ENCODE peak calls at places on chromosomes 2 and 18, in five cellular contexts. Z is GM12878, D is K562, Y is A549, U is HCT116. Q is an unnamed sample.

GRCh38 chr2:189297446-189297845 is 117.9 kb upstream of the COL5A2 start:
- DNase-seq in Z (no peak), D (no peak), Y (no peak), U (no peak), Q (no peak)

GRCh38 chr2:172930871-172931255 is 144.8 kb upstream of the MAP3K20 start:
- DNase-seq in Z (no peak), D (no peak), Y (no peak), U (no peak), Q (no peak)

GRCh38 chr18:74501386-74501785 is 5.2 kb downstream of the CNDP2 start:
- DNase-seq in Z (no peak), D (no peak), Y (no peak), U (no peak), Q (no peak)

GRCh38 chr2:69087912-69088240 is 74.9 kb downstream of the ANTXR1 start:
- DNase-seq in Z (no peak), D (no peak), Y (no peak), U (no peak), Q (no peak)

GRCh38 chr2:24515335-24515734 is 24.3 kb downstream of the NCOA1 start:
- DNase-seq in Z (no peak), D (no peak), Y (no peak), U (no peak), Q (no peak)

GRCh38 chr2:235698504-235698903 is 204.7 kb downstream of the AGAP1 start:
- DNase-seq in Z (no peak), D (no peak), Y (no peak), U (no peak), Q (no peak)

GRCh38 chr2:223941579-223942277 is 3.4 kb downstream of the WDFY1 start:
- DNase-seq in Z (peak; percentile 73), D (no peak), Y (no peak), U (no peak), Q (no peak)

GRCh38 chr2:176582990-176583481 is 313.8 kb downstream of the MTX2 start:
- DNase-seq in Z (no peak), D (peak; percentile 18), Y (peak; percentile 49), U (peak; percentile 65), Q (peak; percentile 50)

GRCh38 chr2:234488913-234489451 is 7.9 kb downstream of the ARL4C start:
- DNase-seq in Z (peak; percentile 51), D (no peak), Y (no peak), U (no peak), Q (no peak)

GRCh38 chr2:240030379-240031094 is at the start of gene OR6B2:
- DNase-seq in Z (no peak), D (no peak), Y (no peak), U (no peak), Q (no peak)

GRCh38 chr2:240023792-240024191 is 1.4 kb downstream of the NDUFA10 start:
- DNase-seq in Z (no peak), D (peak; percentile 67), Y (no peak), U (no peak), Q (no peak)

GRCh38 chr2:240021488-240022104 is 3.5 kb downstream of the NDUFA10 start:
- DNase-seq in Z (no peak), D (peak; percentile 68), Y (peak; percentile 81), U (peak; percentile 28), Q (peak; percentile 43)

DNA sequence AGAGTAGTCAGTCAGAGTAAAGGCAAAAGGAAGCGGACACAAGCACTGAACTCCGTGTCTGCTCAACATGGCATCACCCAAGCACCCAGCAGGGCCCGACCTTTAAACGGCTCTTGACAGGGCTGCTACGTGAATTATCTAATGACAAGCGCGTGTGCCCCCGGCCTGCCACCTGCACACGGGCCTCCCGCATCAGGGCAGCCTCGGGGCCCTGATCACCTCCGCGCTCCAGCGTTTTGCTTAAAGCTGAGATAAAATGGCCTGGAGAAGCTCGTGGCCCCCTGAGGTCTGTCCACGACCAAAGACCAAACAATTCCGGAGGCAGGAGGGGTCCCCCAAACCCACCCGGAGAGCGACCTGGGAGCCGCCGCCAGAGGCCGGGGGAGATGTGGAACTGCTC is 376 bp downstream of the NDUFA10 start:
- DNase-seq in Z (no peak), D (peak; percentile 25), Y (peak; percentile 24), U (no peak), Q (no peak)
- TF ChIP-seq REST in Z (no peak), D (no peak), Y (no peak), U (no peak), Q (no peak)

DNA sequence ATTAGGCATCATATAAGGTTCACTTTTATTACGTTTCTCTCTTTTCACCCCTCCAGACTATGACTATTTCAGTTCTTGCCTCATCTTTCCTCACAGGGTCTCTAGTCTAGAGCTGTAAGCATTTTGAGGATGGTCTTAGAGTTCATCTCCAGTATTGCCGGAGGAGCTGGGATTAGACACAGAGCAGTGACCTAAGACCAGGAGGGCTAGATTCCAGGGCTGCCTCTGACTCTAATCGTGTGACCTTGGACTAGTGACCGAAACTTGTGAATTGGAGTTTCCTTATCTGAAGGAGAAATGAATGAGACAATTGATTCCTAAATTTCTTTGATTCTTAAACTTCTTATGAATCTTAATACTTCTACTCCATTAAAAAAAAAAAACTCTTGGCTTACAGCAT is 195.4 kb upstream of the APCDD1 start:
- DNase-seq in Z (no peak), D (no peak), Y (no peak), U (no peak), Q (no peak)
- H3K9me3 ChIP-seq in Z (no peaks in the 10 kb centered on the region), D (no peaks in the 10 kb centered on the region), Y (no peaks in the 10 kb centered on the region), U (no peaks in the 10 kb centered on the region), Q (no peaks in the 10 kb centered on the region)

DNA sequence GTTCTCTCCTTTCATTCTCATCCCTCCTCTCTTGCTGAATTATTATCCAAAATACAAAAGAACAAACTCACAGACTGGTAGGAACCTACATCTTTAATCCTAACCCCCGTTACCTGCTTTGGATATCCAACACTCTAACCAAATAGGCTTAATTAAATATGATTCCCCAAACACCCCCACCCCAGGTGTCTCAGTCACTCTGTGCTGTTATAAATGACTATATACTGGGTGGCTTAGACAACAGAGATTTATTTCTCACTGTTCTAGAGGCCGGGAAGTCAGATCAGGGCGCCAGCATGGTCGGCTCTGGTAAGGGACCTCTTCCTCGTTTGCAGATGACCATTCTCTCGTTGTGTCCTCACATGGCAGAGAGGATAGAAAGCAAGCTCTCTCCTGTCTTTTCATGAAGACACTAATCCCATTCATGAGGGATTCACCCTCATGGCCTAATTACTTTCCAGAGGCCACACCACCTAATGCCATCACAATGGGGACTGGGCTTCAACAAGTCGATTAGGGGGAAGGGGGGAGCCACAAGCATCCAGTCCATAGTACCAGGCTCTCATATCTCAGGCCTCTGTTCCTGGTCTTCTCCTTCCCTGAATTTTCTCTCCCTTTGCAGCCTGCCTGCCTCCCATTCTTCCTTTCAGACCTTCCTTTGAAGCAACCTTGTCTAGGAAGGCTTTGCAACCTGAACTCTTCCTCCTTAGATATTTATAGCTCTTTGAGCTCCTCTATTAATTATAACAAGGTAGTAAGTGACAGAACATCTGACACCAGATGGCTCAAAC is 57.5 kb upstream of the SLC1A4 start:
- DNase-seq in Z (no peak), D (no peak), Y (no peak), U (no peak), Q (no peak)
- H3K4me3 ChIP-seq in Z (peak overlapping the region; percentile 96), D (no peak overlapping the region), Y (no peak overlapping the region), U (no peak overlapping the region), Q (no peak overlapping the region)

DNA sequence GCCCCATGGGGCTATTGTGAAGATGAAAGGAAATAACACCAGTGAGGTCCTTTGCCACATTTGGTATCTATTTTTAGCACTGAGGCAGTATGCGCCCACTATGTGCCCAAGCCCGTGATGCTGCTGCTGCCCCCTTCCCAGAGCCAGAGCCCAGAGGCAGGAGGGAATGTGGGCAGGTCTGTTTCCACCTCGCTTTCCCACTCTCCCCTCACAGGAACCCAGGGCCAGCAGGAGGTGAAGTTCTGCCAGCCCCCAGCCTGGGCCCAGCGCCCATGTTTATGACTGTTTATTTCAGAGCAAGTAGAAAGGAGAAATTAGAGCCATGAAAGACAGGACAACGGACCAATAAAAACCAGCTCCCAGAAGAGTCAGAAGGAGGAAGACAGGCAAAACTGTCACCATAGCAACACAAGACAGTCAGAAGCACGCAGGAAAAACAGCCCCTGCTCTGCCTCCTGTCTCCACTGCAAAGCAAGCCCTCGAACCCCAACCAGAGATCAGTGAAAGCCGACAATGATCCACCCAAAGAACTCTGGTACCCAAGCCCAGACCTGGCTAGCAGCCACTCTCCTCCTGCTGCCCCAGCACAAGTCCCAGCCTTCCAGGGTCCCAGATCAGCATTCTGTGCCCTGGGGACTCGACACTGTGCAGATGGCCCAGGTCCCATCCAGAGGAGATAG is 1.4 kb downstream of the CYRIA start:
- DNase-seq in Z (no peak), D (no peak), Y (no peak), U (no peak), Q (no peak)
- TF ChIP-seq REST in Z (no peak), D (no peak), Y (no peak), U (no peak), Q (no peak)

GRCh38 chr18:78571063-78571785 is 408.4 kb upstream of the SALL3 start:
- DNase-seq in Z (no peak), D (no peak), Y (no peak), U (no peak), Q (no peak)

GRCh38 chr18:78573773-78574172 is 405.8 kb upstream of the SALL3 start:
- DNase-seq in Z (no peak), D (no peak), Y (no peak), U (no peak), Q (no peak)

GRCh38 chr18:78566720-78567119 is 412.9 kb upstream of the SALL3 start:
- DNase-seq in Z (no peak), D (no peak), Y (no peak), U (no peak), Q (no peak)

GRCh38 chr18:78576967-78577366 is 402.7 kb upstream of the SALL3 start:
- DNase-seq in Z (no peak), D (no peak), Y (no peak), U (no peak), Q (no peak)

GRCh38 chr18:78571831-78572347 is 407.7 kb upstream of the SALL3 start:
- DNase-seq in Z (no peak), D (no peak), Y (no peak), U (no peak), Q (no peak)
- H3K9me3 ChIP-seq in Z (no peaks in the 10 kb centered on the region), D (no peaks in the 10 kb centered on the region), Y (no peaks in the 10 kb centered on the region), U (no peaks in the 10 kb centered on the region), Q (peaks cover 5% of the 10 kb centered on the region)

GRCh38 chr18:31042068-31042390 is 513 bp downstream of the DSC3 start:
- DNase-seq in Z (no peak), D (no peak), Y (no peak), U (no peak), Q (no peak)
- H3K4me3 ChIP-seq in Z (no peak overlapping the region), D (no peak overlapping the region), Y (peak overlapping the region; percentile 45), U (peak overlapping the region; percentile 61), Q (peak overlapping the region; percentile 29)

GRCh38 chr2:202945497-202945896 is 33.4 kb downstream of the CARF start:
- DNase-seq in Z (no peak), D (no peak), Y (no peak), U (no peak), Q (no peak)

GRCh38 chr2:202944816-202945215 is 32.7 kb downstream of the CARF start:
- DNase-seq in Z (no peak), D (no peak), Y (no peak), U (no peak), Q (no peak)

GRCh38 chr2:202938960-202939359 is 26.9 kb downstream of the CARF start:
- DNase-seq in Z (no peak), D (no peak), Y (no peak), U (no peak), Q (no peak)

GRCh38 chr2:202944403-202944802 is 32.3 kb downstream of the CARF start:
- DNase-seq in Z (no peak), D (no peak), Y (no peak), U (no peak), Q (no peak)

DNA sequence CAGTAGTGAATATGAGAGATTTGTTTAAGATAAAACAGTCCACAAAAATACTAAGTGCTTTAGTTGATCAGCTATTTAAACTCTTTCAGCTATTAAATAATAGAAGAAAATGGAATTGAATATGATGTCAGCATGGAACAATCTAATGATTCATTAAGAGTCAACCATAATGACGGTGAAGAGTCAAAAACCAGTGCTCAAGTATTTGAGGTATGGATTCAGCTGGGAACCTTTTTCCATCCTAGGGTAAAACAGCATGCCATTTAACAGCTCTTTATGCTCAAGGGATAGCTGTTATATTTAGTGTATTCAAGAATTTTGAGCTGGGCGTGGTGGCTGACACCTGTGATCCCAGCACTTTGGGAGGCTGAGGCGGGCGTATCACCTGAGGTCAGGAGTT is 29.7 kb downstream of the CARF start:
- DNase-seq in Z (no peak), D (no peak), Y (no peak), U (no peak), Q (no peak)
- TF ChIP-seq REST in Z (no peak), D (no peak), Y (no peak), U (no peak), Q (no peak)